ENCODE peak calls at places on chromosomes 11 and 22, in four cellular contexts. P, O, M and X are unnamed samples.

GRCh38 chr22:36765943-36766450 is 9.9 kb downstream of the IFT27 start:
- DNase-seq in P (no peak), O (no peak), M (peak), X (no peak)

GRCh38 chr11:40397141-40397540 is 1062.3 kb downstream of the LRRC4C start:
- DNase-seq in O (no peak), M (no peak), P (no peak), X (no peak)

GRCh38 chr11:94638278-94638901 is 71.2 kb downstream of the PIWIL4 start:
- DNase-seq in M (no peak), P (no peak), O (no peak), X (peak)

GRCh38 chr11:65493367-65494176 is 5.3 kb upstream of the MALAT1 start:
- DNase-seq in O (peak), P (no peak), M (peak), X (peak)

GRCh38 chr11:72814831-72815618 is 814 bp downstream of the ATG16L2 start:
- DNase-seq in P (no peak), M (peak), O (peak), X (peak)

GRCh38 chr11:75421035-75421602 is 11.9 kb downstream of the KLHL35 start:
- DNase-seq in P (no peak), O (no peak), M (no peak), X (no peak)

GRCh38 chr22:49267996-49268395 is 559.7 kb downstream of the BRD1 start:
- DNase-seq in P (no peak), M (no peak), O (no peak), X (peak)

GRCh38 chr11:115765803-115766239 is 261.6 kb upstream of the CADM1 start:
- DNase-seq in P (no peak), O (no peak), M (peak), X (no peak)

GRCh38 chr11:92528051-92528450 is 303.4 kb downstream of the FAT3 start:
- DNase-seq in O (no peak), P (no peak), M (peak), X (no peak)

GRCh38 chr22:27874756-27875155 is 44.3 kb downstream of the PITPNB start:
- DNase-seq in P (no peak), M (no peak), O (no peak), X (no peak)

GRCh38 chr22:46171940-46172339 is 21.6 kb downstream of the PPARA start:
- DNase-seq in P (no peak), O (no peak), M (peak), X (no peak)

GRCh38 chr11:134442246-134442645 is 30.2 kb upstream of the B3GAT1 start:
- DNase-seq in M (no peak), O (no peak), P (no peak), X (no peak)

GRCh38 chr11:11620251-11620965 is 1.4 kb downstream of the GALNT18 start:
- DNase-seq in O (peak), P (peak), M (peak), X (peak)

GRCh38 chr11:62976109-62976508 is 8.7 kb downstream of the SLC22A6 start:
- DNase-seq in O (no peak), M (no peak), P (no peak), X (peak)

GRCh38 chr11:121453589-121454299 is 977 bp upstream of the SORL1-AS1 start:
- DNase-seq in P (no peak), O (no peak), M (no peak), X (no peak)

GRCh38 chr11:115848614-115849013 is 344.4 kb upstream of the CADM1 start:
- DNase-seq in O (no peak), M (no peak), P (no peak), X (no peak)

GRCh38 chr11:100003985-100004384 is 683.1 kb upstream of the ARHGAP42 start:
- DNase-seq in P (no peak), M (no peak), O (no peak), X (no peak)

GRCh38 chr11:72750556-72751292 is 1.5 kb downstream of the ARAP1 start:
- DNase-seq in O (no peak), P (no peak), M (no peak), X (no peak)

GRCh38 chr11:124712392-124712791 is 27.4 kb upstream of the NRGN start:
- DNase-seq in M (no peak), P (no peak), O (no peak), X (no peak)

GRCh38 chr11:73257342-73258103 is 14.6 kb upstream of the P2RY6 start:
- DNase-seq in O (peak), P (no peak), M (peak), X (peak)

GRCh38 chr11:18010977-18011586 is 1.8 kb downstream of the SERGEF start:
- DNase-seq in O (no peak), P (no peak), M (no peak), X (no peak)

GRCh38 chr11:114150671-114151070 is 91.2 kb downstream of the ZBTB16 start:
- DNase-seq in P (no peak), M (no peak), O (no peak), X (no peak)

GRCh38 chr22:50706481-50707125 is 31.4 kb upstream of the ACR start:
- DNase-seq in M (no peak), O (no peak), P (no peak), X (no peak)

GRCh38 chr11:66725646-66726045 is 3.4 kb downstream of the SPTBN2 start:
- DNase-seq in P (no peak), O (no peak), M (peak), X (peak)

GRCh38 chr11:66722745-66723651 is 6.0 kb downstream of the SPTBN2 start:
- DNase-seq in O (no peak), M (no peak), P (no peak), X (no peak)

GRCh38 chr11:66727282-66727882 is 1.6 kb downstream of the SPTBN2 start:
- DNase-seq in O (peak), M (peak), P (no peak), X (peak)

GRCh38 chr11:66723693-66724092 is 5.3 kb downstream of the SPTBN2 start:
- DNase-seq in P (no peak), M (no peak), O (no peak), X (no peak)

DNA sequence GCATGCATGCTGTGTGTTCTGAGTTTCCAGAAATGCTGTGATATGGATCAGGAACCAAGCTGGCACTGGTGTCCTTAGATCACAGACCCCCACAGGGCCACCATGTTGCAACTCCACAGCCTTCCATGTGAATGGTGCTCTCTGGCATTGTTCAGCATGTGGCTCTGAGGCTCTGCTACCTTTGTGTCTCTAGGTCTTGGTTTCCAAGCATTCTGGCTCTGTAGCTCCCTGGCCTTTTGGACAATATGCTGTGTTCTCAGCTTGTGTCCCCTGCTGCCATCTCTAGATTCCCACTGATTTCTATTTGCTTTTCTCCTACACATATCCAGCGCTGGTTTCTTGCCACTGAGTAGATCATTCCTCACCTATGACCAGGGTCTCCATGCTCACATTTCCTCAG is 3.9 kb downstream of the SPTBN2 start:
- DNase-seq in O (no peak), M (no peak), P (no peak), X (no peak)
- H2AK5ac ChIP-seq in O (no peak), M (no peak), P (no peak), X (no peak)

GRCh38 chr11:86983071-86983488 is 27.9 kb upstream of the FZD4 start:
- DNase-seq in M (no peak), P (no peak), O (no peak), X (no peak)
- H3K4me2 ChIP-seq in M (no peak), P (no peak), O (no peak), X (no peak)

DNA sequence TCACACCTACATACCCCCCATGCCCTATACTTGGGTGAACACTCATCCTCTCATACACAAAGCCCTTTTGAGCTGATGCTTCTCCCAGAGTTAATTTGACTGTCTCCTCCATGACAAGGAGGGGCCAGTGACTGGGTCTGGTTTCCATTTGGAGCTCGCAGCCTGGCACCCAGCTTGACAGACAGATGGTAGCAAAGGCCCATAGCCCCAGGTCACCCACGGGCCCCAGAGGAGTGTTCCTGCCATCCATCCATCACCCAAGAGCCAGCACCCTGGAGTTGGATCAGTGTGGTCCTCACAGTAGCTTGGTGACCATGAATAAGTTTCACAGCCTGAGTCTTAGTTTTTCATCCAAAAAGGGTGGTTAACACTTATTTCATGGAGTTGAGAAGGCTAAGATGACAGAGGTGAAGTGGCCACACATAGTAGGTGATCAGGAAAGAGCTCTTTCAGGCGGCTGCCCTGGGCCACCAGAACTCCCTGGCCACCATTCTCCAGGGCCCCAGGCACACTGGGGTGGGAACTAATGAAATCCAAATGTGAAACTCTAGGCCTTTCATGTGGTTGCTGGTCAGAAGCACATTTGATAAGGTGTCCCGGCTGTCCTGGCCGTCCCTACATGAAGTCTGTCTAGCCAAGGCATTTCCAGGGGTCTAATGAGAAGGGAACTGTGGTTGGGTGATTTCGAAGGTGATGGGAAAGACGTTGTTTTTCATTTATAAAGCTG is 42.4 kb downstream of the LIF start:
- DNase-seq in O (no peak), M (no peak), P (no peak), X (no peak)
- H2BK15ac ChIP-seq in O (no peak), M (peak), P (no peak), X (no peak)

DNA sequence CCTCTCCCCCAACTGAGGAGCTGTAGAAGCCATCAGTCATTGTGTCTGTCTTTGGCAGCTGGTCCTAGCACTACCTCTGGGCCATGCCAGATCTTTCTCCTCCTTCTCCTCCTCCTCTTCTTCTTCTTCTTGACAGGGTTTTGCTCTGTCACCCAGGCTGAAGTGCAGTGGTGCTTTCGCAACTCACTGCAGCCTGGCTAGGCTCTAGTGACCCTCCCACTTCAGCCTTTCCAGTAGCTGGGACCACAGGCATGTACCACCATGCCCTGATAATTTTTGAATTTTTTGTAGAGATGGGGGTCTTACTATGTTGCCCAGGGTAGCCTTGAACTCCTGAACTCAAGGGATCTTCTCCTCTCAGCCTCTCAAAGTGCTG is 50.1 kb upstream of the SHANK2 start:
- DNase-seq in P (no peak), M (no peak), O (no peak), X (no peak)
- H2AK5ac ChIP-seq in P (no peak), M (peak), O (no peak), X (no peak)